ENCODE peak calls at places on chromosome 7, in five cellular contexts. V is A549, J is K562, H is HepG2, T is GM12878. O is an unnamed sample.

GRCh38 chr7:70051726-70052125 is 453.5 kb downstream of the AUTS2 start:
- DNase-seq in V (no peak), J (no peak), H (no peak), T (no peak), O (no peak)

GRCh38 chr7:1738956-1739355 is 68.9 kb downstream of the ELFN1 start:
- DNase-seq in V (no peak), J (no peak), H (no peak), T (no peak), O (no peak)

GRCh38 chr7:25664593-25664992 is 436.3 kb upstream of the NPVF start:
- DNase-seq in V (no peak), J (no peak), H (no peak), T (no peak), O (no peak)

GRCh38 chr7:48875300-48875916 is 48.9 kb upstream of the CDC14C start:
- DNase-seq in V (peak), J (peak), H (peak), T (no peak), O (peak)

GRCh38 chr7:142854505-142855400 is at the start of gene EPHB6:
- DNase-seq in V (peak), J (peak), H (no peak), T (no peak), O (no peak)

GRCh38 chr7:95596183-95597135 is at the start of gene PDK4:
- DNase-seq in V (peak), J (peak), H (no peak), T (no peak), O (no peak)

GRCh38 chr7:108363659-108364058 is 92.6 kb downstream of the NRCAM start:
- DNase-seq in V (no peak), J (no peak), H (no peak), T (no peak), O (no peak)

GRCh38 chr7:151384352-151384697 is 25.5 kb downstream of the WDR86 start:
- DNase-seq in V (no peak), J (no peak), H (no peak), T (no peak), O (no peak)

GRCh38 chr7:123499211-123499968 is 35.0 kb downstream of the IQUB start:
- DNase-seq in V (no peak), J (no peak), H (no peak), T (no peak), O (no peak)

GRCh38 chr7:111987115-111987826 is 218.9 kb downstream of the DOCK4 start:
- DNase-seq in V (no peak), J (no peak), H (no peak), T (no peak), O (no peak)

GRCh38 chr7:32336726-32337125 is 153.5 kb downstream of the LSM5 start:
- DNase-seq in V (peak), J (no peak), H (no peak), T (no peak), O (no peak)

GRCh38 chr7:117044664-117045063 is 91.4 kb downstream of the ST7 start:
- DNase-seq in V (no peak), J (no peak), H (no peak), T (no peak), O (no peak)

GRCh38 chr7:50210706-50211115 is 93.8 kb upstream of the IKZF1 start:
- DNase-seq in V (no peak), J (peak), H (no peak), T (no peak), O (no peak)

GRCh38 chr7:26368542-26368941 is 76.9 kb downstream of the SNX10 start:
- DNase-seq in V (peak), J (no peak), H (no peak), T (no peak), O (no peak)

GRCh38 chr7:28768577-28769147 is 189.5 kb downstream of the TRIL start:
- DNase-seq in V (no peak), J (no peak), H (no peak), T (no peak), O (no peak)

GRCh38 chr7:110502893-110503465 is 587.9 kb upstream of the LRRN3 start:
- DNase-seq in V (no peak), J (no peak), H (no peak), T (no peak), O (no peak)

GRCh38 chr7:150988230-150989226 is 2.3 kb upstream of the NOS3 start:
- DNase-seq in V (peak), J (peak), H (no peak), T (no peak), O (peak)

DNA sequence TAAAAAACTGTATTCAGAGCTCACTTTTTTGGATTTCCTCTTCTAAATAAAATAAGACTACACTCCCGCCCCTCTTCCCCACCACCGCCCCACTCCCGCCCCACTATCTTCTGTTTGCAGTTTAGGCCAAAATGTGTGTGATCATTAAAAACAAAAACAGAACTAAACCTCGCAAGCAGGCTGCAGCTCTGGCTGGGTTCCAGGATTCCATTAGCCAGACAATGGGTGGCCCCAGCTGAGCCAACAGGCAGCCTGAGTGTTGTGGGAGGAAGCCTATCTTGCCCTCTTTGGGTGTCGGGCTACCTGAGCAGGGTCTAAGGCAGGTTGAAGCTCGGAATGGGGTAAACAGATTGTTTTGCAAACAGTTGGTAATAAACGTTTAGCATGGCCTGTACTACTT is 41.7 kb downstream of the ARL4A start:
- DNase-seq in V (no peak), J (peak), H (peak), T (no peak), O (peak)
- TF ChIP-seq KDM1A in V (no peak), J (no peak), H (no peak), T (no peak), O (no peak)

DNA sequence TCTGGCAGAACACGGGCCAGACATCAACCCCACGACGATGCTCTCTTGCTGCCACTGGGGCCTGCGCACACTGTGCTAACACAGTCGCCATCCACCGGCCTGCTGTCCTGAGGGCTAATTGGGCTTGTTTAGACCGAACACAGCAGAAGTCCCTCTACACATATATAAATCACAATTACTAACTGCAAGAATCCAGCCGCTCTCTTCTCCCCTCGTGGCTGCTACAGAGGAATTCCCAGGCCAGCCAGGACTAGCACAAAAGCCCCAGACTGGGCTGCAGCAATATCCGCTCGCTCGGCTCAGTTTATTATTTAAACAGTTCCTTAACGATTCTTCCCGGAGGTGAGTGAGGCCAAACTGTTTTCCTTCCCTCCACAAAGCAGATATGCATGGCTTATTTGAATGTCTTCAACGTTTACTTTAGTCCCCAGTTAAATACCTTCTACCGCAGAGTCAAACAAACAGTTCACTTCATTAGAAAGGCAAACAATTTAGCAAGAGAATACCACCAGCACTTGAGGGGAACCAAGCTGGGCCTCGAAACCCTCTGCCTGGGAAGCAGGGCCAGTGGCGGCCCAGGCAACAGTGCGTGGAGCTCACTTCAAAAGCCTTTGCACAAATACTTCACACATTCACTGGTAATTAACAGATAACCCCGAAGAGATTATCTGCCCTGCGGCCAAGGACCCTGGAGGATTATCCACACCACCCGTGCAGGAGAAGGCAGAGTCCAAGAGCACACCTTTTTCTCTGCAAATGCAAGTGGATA is 145.4 kb downstream of the GLI3 start:
- DNase-seq in V (no peak), J (no peak), H (peak), T (no peak), O (peak)
- TF ChIP-seq KDM1A in V (no peak), J (no peak), H (no peak), T (no peak), O (no peak)

GRCh38 chr7:6650521-6651011 is 13.4 kb downstream of the ZNF316 start:
- DNase-seq in V (no peak), J (no peak), H (no peak), T (no peak), O (no peak)
- TF ChIP-seq KDM1A in V (no peak), J (no peak), H (no peak), T (no peak), O (no peak)

GRCh38 chr7:105296491-105296890 is 92.2 kb downstream of the SRPK2 start:
- DNase-seq in V (no peak), J (no peak), H (no peak), T (no peak), O (no peak)
- TF ChIP-seq KDM1A in V (no peak), J (no peak), H (no peak), T (no peak), O (no peak)

DNA sequence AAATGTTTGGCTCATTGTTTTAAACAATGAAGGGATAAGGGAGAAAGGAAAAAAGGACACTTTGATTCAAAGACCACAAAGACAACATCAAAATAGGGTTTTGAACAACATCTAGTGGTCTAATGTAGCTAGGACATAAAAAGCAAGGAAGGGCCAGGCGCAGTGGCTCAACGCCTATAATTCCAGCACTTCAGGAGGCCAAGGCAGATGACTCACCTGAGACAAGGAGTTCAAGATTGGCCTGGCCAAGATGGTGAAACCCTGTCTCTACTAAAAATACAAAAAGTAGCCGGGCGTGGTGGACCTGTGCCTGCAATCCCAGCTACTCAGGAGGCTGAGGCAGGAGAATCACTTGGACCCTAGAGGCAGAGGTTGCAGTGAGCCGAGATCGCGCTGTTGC is 17.7 kb downstream of the NAPEPLD start:
- DNase-seq in V (no peak), J (no peak), H (no peak), T (no peak), O (no peak)
- TF ChIP-seq KDM1A in V (no peak), J (no peak), H (no peak), T (no peak), O (no peak)

GRCh38 chr7:90530263-90530662 is 60.8 kb downstream of the PTTG1IP2 start:
- DNase-seq in V (no peak), J (no peak), H (no peak), T (no peak), O (no peak)
- TF ChIP-seq KDM1A in V (no peak), J (no peak), H (no peak), T (no peak), O (no peak)

DNA sequence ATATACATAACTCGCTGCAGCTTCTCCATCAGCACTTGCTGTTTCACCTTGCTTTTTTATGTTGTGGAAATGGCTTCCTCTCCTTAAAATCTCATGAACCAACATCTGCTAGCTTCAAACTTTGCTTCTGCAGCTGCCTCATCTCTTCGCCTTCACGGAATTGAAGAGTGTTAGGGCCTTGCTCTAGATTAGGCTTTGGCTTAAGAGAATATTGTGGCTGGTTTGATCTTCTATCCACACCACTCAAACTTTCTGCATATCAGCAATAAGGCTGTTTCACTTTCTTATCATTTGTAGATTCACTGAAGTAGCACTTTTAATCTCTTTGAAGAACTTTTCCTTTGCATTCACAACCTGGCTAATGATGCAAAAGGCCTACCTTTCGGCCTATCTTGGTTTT is 49.2 kb upstream of the AGR3 start:
- DNase-seq in V (no peak), J (no peak), H (no peak), T (no peak), O (no peak)
- TF ChIP-seq KDM1A in V (no peak), J (no peak), H (no peak), T (no peak), O (no peak)

O was measured in H1.